ENCODE peak calls at places on chromosomes 7 and 10, in six cellular contexts. V, S, X, G, L and Y are unnamed samples.

GRCh38 chr7:54111850-54112249 is 430.3 kb upstream of the VSTM2A start:
- DNase-seq in V (no peak), S (no peak), X (no peak), G (no peak), L (no peak), Y (no peak)

GRCh38 chr10:35079763-35080162 is 10.4 kb downstream of the CUL2 start:
- DNase-seq in V (peak), S (no peak), X (peak), G (no peak), L (no peak), Y (peak)

GRCh38 chr7:87204933-87205332 is 14.6 kb downstream of the TMEM243 start:
- DNase-seq in V (no peak), S (no peak), X (no peak), G (no peak), L (no peak), Y (no peak)

GRCh38 chr7:17492437-17492836 is 194.0 kb downstream of the AHR start:
- DNase-seq in V (no peak), S (no peak), X (no peak), G (no peak), L (no peak), Y (no peak)

GRCh38 chr7:102875700-102876192 is 37.1 kb upstream of the LRRC17 start:
- DNase-seq in V (peak), S (peak), X (peak), G (no peak), L (no peak), Y (peak)

GRCh38 chr10:131750973-131751826 is 149.6 kb upstream of the PPP2R2D start:
- DNase-seq in V (no peak), S (no peak), X (no peak), G (no peak), L (no peak), Y (no peak)

GRCh38 chr10:117362313-117362712 is 12.9 kb downstream of the PDZD8 start:
- DNase-seq in V (no peak), S (no peak), X (peak), G (no peak), L (no peak), Y (no peak)

GRCh38 chr10:80539421-80539999 is 1.8 kb downstream of the SH2D4B start:
- DNase-seq in V (no peak), S (no peak), X (no peak), G (no peak), L (no peak), Y (no peak)

GRCh38 chr7:24152356-24152755 is 131.6 kb upstream of the NPY start:
- DNase-seq in V (no peak), S (no peak), X (no peak), G (no peak), L (no peak), Y (no peak)

GRCh38 chr10:28810062-28810870 is 132.9 kb downstream of the BAMBI start:
- DNase-seq in V (peak), S (no peak), X (peak), G (no peak), L (no peak), Y (no peak)

GRCh38 chr7:72336887-72337821 is 75.0 kb downstream of the CALN1 start:
- DNase-seq in V (no peak), S (no peak), X (no peak), G (no peak), L (no peak), Y (no peak)

GRCh38 chr10:52742723-52743122 is 29.9 kb downstream of the MBL2 start:
- DNase-seq in V (no peak), S (no peak), X (no peak), G (no peak), L (no peak), Y (no peak)

GRCh38 chr7:27198871-27199801 is 755 bp downstream of the HOXA13 start:
- DNase-seq in V (no peak), S (no peak), X (no peak), G (no peak), L (no peak), Y (no peak)

GRCh38 chr7:48899932-48900331 is 24.4 kb upstream of the CDC14C start:
- DNase-seq in V (no peak), S (no peak), X (peak), G (no peak), L (no peak), Y (no peak)

GRCh38 chr10:6498771-6499170 is 81.3 kb downstream of the PRKCQ start:
- DNase-seq in V (no peak), S (no peak), X (no peak), G (peak), L (no peak), Y (no peak)

GRCh38 chr10:68406111-68406814 is 814 bp downstream of the RUFY2 start:
- DNase-seq in V (peak), S (peak), X (peak), G (no peak), L (peak), Y (peak)

GRCh38 chr7:156768698-156769472 is 124.1 kb downstream of the LMBR1 start:
- DNase-seq in V (no peak), S (peak), X (no peak), G (no peak), L (no peak), Y (no peak)

GRCh38 chr7:20249924-20250323 is 32.7 kb upstream of the MACC1 start:
- DNase-seq in V (no peak), S (no peak), X (peak), G (no peak), L (no peak), Y (no peak)

GRCh38 chr10:13400196-13400965 is 52.3 kb upstream of the SEPHS1 start:
- DNase-seq in V (no peak), S (no peak), X (no peak), G (no peak), L (no peak), Y (no peak)

GRCh38 chr10:132944510-132944909 is 2.1 kb upstream of the CFAP46 start:
- DNase-seq in V (no peak), S (no peak), X (no peak), G (no peak), L (no peak), Y (no peak)

GRCh38 chr7:44615149-44615611 is 8.8 kb downstream of the OGDH start:
- DNase-seq in V (no peak), S (no peak), X (peak), G (peak), L (no peak), Y (no peak)

GRCh38 chr10:17157024-17157423 is 27.4 kb upstream of the CUBN start:
- DNase-seq in V (no peak), S (no peak), X (no peak), G (no peak), L (no peak), Y (no peak)

GRCh38 chr10:3424102-3424803 is 251.7 kb upstream of the PITRM1 start:
- DNase-seq in V (no peak), S (no peak), X (peak), G (no peak), L (no peak), Y (no peak)

GRCh38 chr7:90777075-90777864 is 181.1 kb downstream of the CDK14 start:
- DNase-seq in V (no peak), S (no peak), X (no peak), G (no peak), L (no peak), Y (no peak)

GRCh38 chr10:110840225-110840922 is 31.4 kb upstream of the PDCD4 start:
- DNase-seq in V (no peak), S (no peak), X (no peak), G (no peak), L (no peak), Y (no peak)

GRCh38 chr7:88226886-88227516 is 7.2 kb upstream of the SRI start:
- DNase-seq in V (no peak), S (no peak), X (peak), G (no peak), L (no peak), Y (no peak)

GRCh38 chr7:2016021-2016631 is 216.6 kb downstream of the MAD1L1 start:
- DNase-seq in V (no peak), S (no peak), X (no peak), G (no peak), L (no peak), Y (no peak)

GRCh38 chr7:3272691-3273141 is 28.3 kb upstream of the SDK1 start:
- DNase-seq in V (no peak), S (no peak), X (peak), G (no peak), L (no peak), Y (no peak)

GRCh38 chr7:40474790-40475680 is 340.2 kb downstream of the SUGCT start:
- DNase-seq in V (no peak), S (no peak), X (no peak), G (no peak), L (no peak), Y (no peak)

GRCh38 chr10:12389154-12389734 is 39.9 kb downstream of the CAMK1D start:
- DNase-seq in V (no peak), S (no peak), X (no peak), G (no peak), L (no peak), Y (no peak)

GRCh38 chr10:49089152-49089788 is 26.1 kb downstream of the VSTM4 start:
- DNase-seq in V (no peak), S (no peak), X (no peak), G (no peak), L (no peak), Y (no peak)

GRCh38 chr7:35753761-35754603 is 46.9 kb upstream of the SEPTIN7 start:
- DNase-seq in V (no peak), S (no peak), X (peak), G (no peak), L (no peak), Y (no peak)